ENCODE peak calls at places on chromosome 3, in ten cellular contexts. M is left cardiac atrium, K is retina, O is fibroblast of the aortic adventitia, S is A549, E is T47D, V is caudate nucleus, Z is foreskin fibroblast, I is neural crest cell, R is foreskin keratinocyte. N is an unnamed sample.

GRCh38 chr3:133474251-133474801 is 74.5 kb downstream of the BFSP2 start:
- DNase-seq in M (peak; percentile 73), K (no peak), O (peak; percentile 71), S (no peak), E (no peak), V (no peak), Z (peak; percentile 62), I (no peak), R (no peak), N (no peak)

GRCh38 chr3:160169139-160169830 is 55.9 kb upstream of the C3orf80 start:
- DNase-seq in M (no peak), K (no peak), O (peak; percentile 87), S (peak; percentile 28), E (no peak), V (no peak), Z (peak; percentile 54), I (no peak), R (peak; percentile 77), N (no peak)

GRCh38 chr3:14991148-14991742 is 43.9 kb downstream of the NR2C2 start:
- DNase-seq in M (no peak), K (no peak), O (no peak), S (no peak), E (no peak), V (no peak), Z (no peak), I (no peak), R (no peak), N (no peak)

GRCh38 chr3:160695906-160696305 is 18.9 kb downstream of the ARL14 start:
- DNase-seq in M (no peak), K (no peak), O (peak; percentile 22), S (no peak), E (no peak), V (no peak), Z (no peak), I (no peak), R (no peak), N (no peak)

GRCh38 chr3:183897606-183898384 is 13.1 kb upstream of the PARL start:
- DNase-seq in M (no peak), K (peak; percentile 29), O (no peak), S (no peak), E (no peak), V (no peak), Z (no peak), I (no peak), R (peak; percentile 64), N (no peak)

GRCh38 chr3:13024274-13024863 is 48.9 kb downstream of the IQSEC1 start:
- DNase-seq in M (peak; percentile 4), K (no peak), O (no peak), S (no peak), E (no peak), V (no peak), Z (no peak), I (no peak), R (no peak), N (peak; percentile 1)

GRCh38 chr3:136546718-136547117 is 205.5 kb downstream of the STAG1 start:
- DNase-seq in M (no peak), K (no peak), O (peak; percentile 14), S (peak; percentile 16), E (no peak), V (no peak), Z (no peak), I (no peak), R (no peak), N (no peak)

GRCh38 chr3:47057212-47057671 is 77.8 kb downstream of the NBEAL2 start:
- DNase-seq in M (no peak), K (no peak), O (peak; percentile 22), S (no peak), E (no peak), V (no peak), Z (no peak), I (no peak), R (no peak), N (no peak)

GRCh38 chr3:52236424-52236886 is 2.5 kb downstream of the TWF2 start:
- DNase-seq in M (no peak), K (no peak), O (no peak), S (no peak), E (no peak), V (no peak), Z (no peak), I (no peak), R (no peak), N (peak; percentile 49)

GRCh38 chr3:177992993-177993969 is 543.0 kb upstream of the KCNMB2 start:
- DNase-seq in M (no peak), K (no peak), O (no peak), S (no peak), E (no peak), V (no peak), Z (no peak), I (no peak), R (no peak), N (no peak)

GRCh38 chr3:129352650-129353588 is 74.2 kb downstream of the HMCES start:
- DNase-seq in M (no peak), K (no peak), O (no peak), S (no peak), E (no peak), V (no peak), Z (no peak), I (no peak), R (peak; percentile 11), N (no peak)

GRCh38 chr3:151943539-151943938 is 70.1 kb downstream of the SUCNR1 start:
- DNase-seq in M (no peak), K (no peak), O (no peak), S (no peak), E (no peak), V (no peak), Z (no peak), I (no peak), R (no peak), N (no peak)

GRCh38 chr3:126083511-126083912 is 412 bp downstream of the SLC41A3 start:
- DNase-seq in M (peak; percentile 58), K (peak; percentile 76), O (peak; percentile 14), S (peak; percentile 40), E (peak; percentile 60), V (no peak), Z (peak; percentile 29), I (peak; percentile 36), R (peak; percentile 34), N (peak; percentile 76)

GRCh38 chr3:157499342-157499963 is 3.8 kb downstream of the VEPH1 start:
- DNase-seq in M (peak; percentile 26), K (peak; percentile 45), O (no peak), S (peak; percentile 7), E (peak; percentile 52), V (no peak), Z (no peak), I (peak; percentile 16), R (peak; percentile 58), N (peak; percentile 85)

GRCh38 chr3:129022995-129023332 is 21.9 kb downstream of the EFCC1 start:
- DNase-seq in M (no peak), K (no peak), O (no peak), S (no peak), E (no peak), V (no peak), Z (no peak), I (no peak), R (no peak), N (no peak)

GRCh38 chr3:61884794-61885193 is 323.4 kb downstream of the PTPRG start:
- DNase-seq in M (no peak), K (no peak), O (no peak), S (no peak), E (no peak), V (no peak), Z (no peak), I (no peak), R (no peak), N (no peak)

GRCh38 chr3:142888099-142888483 is 792 bp downstream of the PCOLCE2 start:
- DNase-seq in M (peak; percentile 40), K (no peak), O (peak; percentile 76), S (peak; percentile 90), E (peak; percentile 35), V (no peak), Z (no peak), I (peak; percentile 35), R (no peak), N (no peak)

GRCh38 chr3:77042892-77043291 is 3.0 kb downstream of the ROBO2 start:
- DNase-seq in M (no peak), K (peak; percentile 23), O (no peak), S (no peak), E (no peak), V (no peak), Z (peak; percentile 13), I (no peak), R (no peak), N (no peak)

GRCh38 chr3:188947401-188947982 is 224.3 kb upstream of the TPRG1 start:
- DNase-seq in M (peak; percentile 87), K (peak; percentile 96), O (peak; percentile 73), S (peak; percentile 86), E (peak; percentile 87), V (peak; percentile 82), Z (peak; percentile 79), I (peak; percentile 71), R (peak; percentile 88), N (peak; percentile 93)

GRCh38 chr3:4935347-4935746 is 43.9 kb upstream of the BHLHE40 start:
- DNase-seq in M (no peak), K (no peak), O (no peak), S (no peak), E (no peak), V (no peak), Z (no peak), I (no peak), R (peak; percentile 32), N (no peak)

GRCh38 chr3:141280690-141281089 is 49.1 kb downstream of the PXYLP1 start:
- DNase-seq in M (no peak), K (no peak), O (no peak), S (no peak), E (no peak), V (no peak), Z (no peak), I (no peak), R (peak; percentile 45), N (peak; percentile 35)

GRCh38 chr3:30516238-30516637 is 90.2 kb upstream of the TGFBR2 start:
- DNase-seq in M (no peak), K (no peak), O (peak; percentile 80), S (no peak), E (no peak), V (no peak), Z (no peak), I (no peak), R (no peak), N (no peak)

N was measured in upper lobe of right lung.